ENCODE peak calls at places on chromosomes 6 and 20, in four cellular contexts. One of them, this sample, is unnamed.

GRCh38 chr6:2021713-2022125 is 223.7 kb downstream of the GMDS start:
- DNase-seq in HCT116: no peak
- DNase-seq in endothelial cell of umbilical vein: peak
- DNase-seq in endodermal cell: no peak
- DNase-seq in this sample: peak

GRCh38 chr6:37990762-37991525 is 171.4 kb downstream of the ZFAND3 start:
- DNase-seq in HCT116: no peak
- DNase-seq in endothelial cell of umbilical vein: no peak
- DNase-seq in endodermal cell: no peak
- DNase-seq in this sample: no peak

GRCh38 chr6:8707956-8708772 is 272.8 kb upstream of the SLC35B3 start:
- DNase-seq in HCT116: peak
- DNase-seq in endothelial cell of umbilical vein: no peak
- DNase-seq in endodermal cell: peak
- DNase-seq in this sample: no peak

GRCh38 chr6:27505209-27506027 is 32.5 kb upstream of the ZNF184 start:
- DNase-seq in HCT116: peak
- DNase-seq in endothelial cell of umbilical vein: peak
- DNase-seq in endodermal cell: peak
- DNase-seq in this sample: no peak

GRCh38 chr6:152605342-152605741 is 31.8 kb downstream of the SYNE1 start:
- DNase-seq in HCT116: no peak
- DNase-seq in endothelial cell of umbilical vein: peak
- DNase-seq in endodermal cell: no peak
- DNase-seq in this sample: no peak

GRCh38 chr6:130293800-130294199 is 71.0 kb upstream of the SAMD3 start:
- DNase-seq in HCT116: peak
- DNase-seq in endothelial cell of umbilical vein: peak
- DNase-seq in endodermal cell: peak
- DNase-seq in this sample: no peak

GRCh38 chr20:7851031-7851490 is 89.2 kb downstream of the HAO1 start:
- DNase-seq in HCT116: no peak
- DNase-seq in endothelial cell of umbilical vein: no peak
- DNase-seq in endodermal cell: no peak
- DNase-seq in this sample: no peak

GRCh38 chr6:152299336-152299735 is 337.8 kb downstream of the SYNE1 start:
- DNase-seq in HCT116: no peak
- DNase-seq in endothelial cell of umbilical vein: no peak
- DNase-seq in endodermal cell: peak
- DNase-seq in this sample: no peak

GRCh38 chr6:11618533-11618932 is 81.0 kb downstream of the TMEM170B start:
- DNase-seq in HCT116: peak
- DNase-seq in endothelial cell of umbilical vein: peak
- DNase-seq in endodermal cell: no peak
- DNase-seq in this sample: no peak

GRCh38 chr6:45545416-45545815 is 167.7 kb upstream of the SUPT3H start:
- DNase-seq in HCT116: no peak
- DNase-seq in endothelial cell of umbilical vein: no peak
- DNase-seq in endodermal cell: no peak
- DNase-seq in this sample: no peak

GRCh38 chr6:152723398-152723797 is 25.7 kb downstream of the MYCT1 start:
- DNase-seq in HCT116: no peak
- DNase-seq in endothelial cell of umbilical vein: peak
- DNase-seq in endodermal cell: no peak
- DNase-seq in this sample: no peak

GRCh38 chr6:9851541-9852380 is 563.1 kb downstream of the TFAP2A start:
- DNase-seq in HCT116: peak
- DNase-seq in endothelial cell of umbilical vein: no peak
- DNase-seq in endodermal cell: peak
- DNase-seq in this sample: no peak
- TF ChIP-seq CTCF in HCT116: peak
- TF ChIP-seq CTCF in endothelial cell of umbilical vein: no peak
- TF ChIP-seq CTCF in endodermal cell: peak
- TF ChIP-seq CTCF in this sample: peak

GRCh38 chr6:68859233-68859632 is 224.2 kb downstream of the ADGRB3 start:
- DNase-seq in HCT116: no peak
- DNase-seq in endothelial cell of umbilical vein: no peak
- DNase-seq in endodermal cell: no peak
- DNase-seq in this sample: no peak
- H3K4me3 ChIP-seq in HCT116: no peak
- H3K4me3 ChIP-seq in endothelial cell of umbilical vein: no peak
- H3K4me3 ChIP-seq in endodermal cell: no peak
- H3K4me3 ChIP-seq in this sample: no peak

GRCh38 chr20:53939554-53940355 is 130.6 kb downstream of the BCAS1 start:
- DNase-seq in HCT116: peak
- DNase-seq in endothelial cell of umbilical vein: peak
- DNase-seq in endodermal cell: peak
- DNase-seq in this sample: peak
- H3K9ac ChIP-seq in HCT116: no peak
- H3K9ac ChIP-seq in endothelial cell of umbilical vein: peak
- H3K9ac ChIP-seq in endodermal cell: peak
- H3K9ac ChIP-seq in this sample: peak

GRCh38 chr6:33414592-33415271 is 3.2 kb downstream of the CUTA start:
- DNase-seq in HCT116: no peak
- DNase-seq in endothelial cell of umbilical vein: no peak
- DNase-seq in endodermal cell: peak
- DNase-seq in this sample: no peak
- TF ChIP-seq CTCF in HCT116: peak
- TF ChIP-seq CTCF in endothelial cell of umbilical vein: peak
- TF ChIP-seq CTCF in endodermal cell: peak
- TF ChIP-seq CTCF in this sample: no peak

GRCh38 chr6:118709859-118710350 is 58.5 kb upstream of the CEP85L start:
- DNase-seq in HCT116: no peak
- DNase-seq in endothelial cell of umbilical vein: no peak
- DNase-seq in endodermal cell: no peak
- DNase-seq in this sample: no peak
- H3K4me3 ChIP-seq in HCT116: no peak
- H3K4me3 ChIP-seq in endothelial cell of umbilical vein: peak
- H3K4me3 ChIP-seq in endodermal cell: peak
- H3K4me3 ChIP-seq in this sample: peak

GRCh38 chr20:22800161-22800560 is 215.8 kb upstream of the FOXA2 start:
- DNase-seq in HCT116: no peak
- DNase-seq in endothelial cell of umbilical vein: no peak
- DNase-seq in endodermal cell: no peak
- DNase-seq in this sample: no peak

GRCh38 chr20:22801528-22801927 is 217.2 kb upstream of the FOXA2 start:
- DNase-seq in HCT116: no peak
- DNase-seq in endothelial cell of umbilical vein: no peak
- DNase-seq in endodermal cell: no peak
- DNase-seq in this sample: no peak

GRCh38 chr20:22799687-22800086 is 215.3 kb upstream of the FOXA2 start:
- DNase-seq in HCT116: no peak
- DNase-seq in endothelial cell of umbilical vein: no peak
- DNase-seq in endodermal cell: no peak
- DNase-seq in this sample: no peak

GRCh38 chr20:22805219-22805618 is 220.8 kb upstream of the FOXA2 start:
- DNase-seq in HCT116: no peak
- DNase-seq in endothelial cell of umbilical vein: peak
- DNase-seq in endodermal cell: peak
- DNase-seq in this sample: no peak

DNA sequence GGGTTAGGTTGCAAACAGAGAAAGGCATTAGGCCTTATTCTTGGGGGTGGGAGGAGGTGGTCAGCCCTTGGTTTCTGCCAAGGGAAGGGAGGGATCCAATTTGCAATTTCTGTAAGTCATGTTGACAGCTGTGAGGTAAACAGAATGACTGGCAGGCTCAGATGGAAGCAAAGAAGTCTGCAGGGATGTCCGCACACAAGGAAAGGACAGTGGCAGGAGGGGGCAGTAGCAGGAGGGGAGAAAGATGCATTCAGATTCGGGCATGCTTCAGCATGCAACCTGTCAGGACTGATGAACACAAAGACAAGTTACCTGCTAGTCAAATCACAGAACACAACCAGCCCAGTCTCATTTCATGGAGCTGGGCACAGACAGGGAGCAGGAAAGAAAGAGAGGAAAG is 217.9 kb upstream of the FOXA2 start:
- DNase-seq in HCT116: no peak
- DNase-seq in endothelial cell of umbilical vein: no peak
- DNase-seq in endodermal cell: no peak
- DNase-seq in this sample: no peak
- H3K9ac ChIP-seq in HCT116: no peak
- H3K9ac ChIP-seq in endothelial cell of umbilical vein: no peak
- H3K9ac ChIP-seq in endodermal cell: no peak
- H3K9ac ChIP-seq in this sample: no peak

GRCh38 chr6:81734500-81735140 is 17.9 kb downstream of the TENT5A start:
- DNase-seq in HCT116: no peak
- DNase-seq in endothelial cell of umbilical vein: no peak
- DNase-seq in endodermal cell: no peak
- DNase-seq in this sample: no peak

GRCh38 chr6:81734081-81734480 is 18.4 kb downstream of the TENT5A start:
- DNase-seq in HCT116: no peak
- DNase-seq in endothelial cell of umbilical vein: peak
- DNase-seq in endodermal cell: no peak
- DNase-seq in this sample: no peak

GRCh38 chr6:81735756-81736380 is 16.6 kb downstream of the TENT5A start:
- DNase-seq in HCT116: no peak
- DNase-seq in endothelial cell of umbilical vein: no peak
- DNase-seq in endodermal cell: no peak
- DNase-seq in this sample: no peak

GRCh38 chr6:81739230-81740195 is 13.0 kb downstream of the TENT5A start:
- DNase-seq in HCT116: no peak
- DNase-seq in endothelial cell of umbilical vein: no peak
- DNase-seq in endodermal cell: no peak
- DNase-seq in this sample: no peak

DNA sequence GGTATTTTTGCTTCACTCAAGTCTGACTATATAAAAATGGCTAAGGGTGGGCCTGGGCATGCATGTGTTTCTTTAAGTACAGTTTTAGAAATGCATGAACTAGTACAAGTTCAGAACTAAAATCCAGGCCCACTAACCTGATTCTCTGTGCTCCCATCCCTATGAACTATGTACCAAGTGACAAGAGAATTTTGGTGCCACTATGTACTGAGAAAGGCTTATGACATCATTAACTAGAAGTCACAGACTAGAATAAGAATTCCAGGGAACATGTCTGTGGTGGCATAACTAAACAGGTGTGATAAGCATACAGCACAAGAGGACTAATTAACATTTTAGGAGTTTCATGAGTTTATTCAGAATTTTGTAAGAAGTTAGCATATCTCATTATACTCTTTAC is 16.1 kb downstream of the TENT5A start:
- DNase-seq in HCT116: no peak
- DNase-seq in endothelial cell of umbilical vein: no peak
- DNase-seq in endodermal cell: no peak
- DNase-seq in this sample: no peak
- TF ChIP-seq CTCF in HCT116: no peak
- TF ChIP-seq CTCF in endothelial cell of umbilical vein: no peak
- TF ChIP-seq CTCF in endodermal cell: no peak
- TF ChIP-seq CTCF in this sample: no peak

DNA sequence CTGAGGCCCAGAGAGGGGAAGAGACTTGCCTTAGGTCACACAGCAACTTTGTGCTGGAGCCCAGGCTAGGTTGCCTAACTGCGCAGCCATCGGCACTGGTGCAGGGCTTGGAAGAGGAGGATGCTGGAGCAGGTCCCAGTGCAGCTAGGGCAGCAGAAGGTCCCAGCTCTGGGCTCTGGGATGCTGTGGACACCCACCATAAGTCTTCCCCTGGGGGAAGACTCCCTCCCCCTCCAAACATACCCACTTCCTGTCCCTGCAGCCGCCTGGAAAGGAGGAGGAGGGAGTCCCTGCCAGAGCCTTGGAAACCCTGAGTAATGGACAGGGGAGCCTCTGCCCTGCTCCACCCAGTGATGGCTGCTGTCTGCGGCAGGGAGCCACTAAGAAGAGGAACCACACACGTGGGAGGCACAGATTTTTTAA is 93.6 kb downstream of the NCR2 start:
- DNase-seq in HCT116: no peak
- DNase-seq in endothelial cell of umbilical vein: no peak
- DNase-seq in endodermal cell: peak
- DNase-seq in this sample: peak
- H3K4me3 ChIP-seq in HCT116: peak
- H3K4me3 ChIP-seq in endothelial cell of umbilical vein: no peak
- H3K4me3 ChIP-seq in endodermal cell: no peak
- H3K4me3 ChIP-seq in this sample: peak

GRCh38 chr6:157158897-157159296 is 164.4 kb downstream of the TMEM242 start:
- DNase-seq in HCT116: no peak
- DNase-seq in endothelial cell of umbilical vein: no peak
- DNase-seq in endodermal cell: peak
- DNase-seq in this sample: no peak

GRCh38 chr6:157159339-157159738 is 164.0 kb downstream of the TMEM242 start:
- DNase-seq in HCT116: no peak
- DNase-seq in endothelial cell of umbilical vein: no peak
- DNase-seq in endodermal cell: peak
- DNase-seq in this sample: no peak

GRCh38 chr6:157163434-157164159 is 159.7 kb downstream of the TMEM242 start:
- DNase-seq in HCT116: no peak
- DNase-seq in endothelial cell of umbilical vein: no peak
- DNase-seq in endodermal cell: no peak
- DNase-seq in this sample: no peak

GRCh38 chr6:157162756-157163433 is 160.4 kb downstream of the TMEM242 start:
- DNase-seq in HCT116: no peak
- DNase-seq in endothelial cell of umbilical vein: no peak
- DNase-seq in endodermal cell: no peak
- DNase-seq in this sample: no peak

GRCh38 chr6:157161912-157162311 is 161.4 kb downstream of the TMEM242 start:
- DNase-seq in HCT116: no peak
- DNase-seq in endothelial cell of umbilical vein: no peak
- DNase-seq in endodermal cell: no peak
- DNase-seq in this sample: no peak
- H3K9ac ChIP-seq in HCT116: no peak
- H3K9ac ChIP-seq in endothelial cell of umbilical vein: no peak
- H3K9ac ChIP-seq in endodermal cell: no peak
- H3K9ac ChIP-seq in this sample: no peak

DNA sequence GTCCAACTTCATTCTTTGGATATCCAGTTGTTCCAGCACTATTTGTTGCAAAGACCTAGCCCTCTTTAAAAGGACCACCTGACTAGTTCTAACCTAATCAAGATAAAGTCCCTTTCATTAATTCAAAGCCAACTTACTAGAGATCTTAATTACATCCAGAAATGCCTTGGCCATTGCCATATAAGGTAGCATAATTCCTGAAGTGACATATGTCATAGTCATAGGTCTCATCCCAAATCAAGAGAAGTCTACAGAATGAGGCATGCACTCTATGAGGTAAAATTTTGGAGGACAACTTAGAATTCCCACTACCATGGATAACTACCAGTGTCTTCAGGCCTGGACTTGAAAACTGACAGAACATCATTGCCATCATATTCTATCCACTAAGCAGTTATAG is 420.4 kb upstream of the ID4 start:
- DNase-seq in HCT116: no peak
- DNase-seq in endothelial cell of umbilical vein: no peak
- DNase-seq in endodermal cell: no peak
- DNase-seq in this sample: no peak
- TF ChIP-seq CTCF in HCT116: no peak
- TF ChIP-seq CTCF in endothelial cell of umbilical vein: no peak
- TF ChIP-seq CTCF in endodermal cell: no peak
- TF ChIP-seq CTCF in this sample: no peak

This sample was measured in kidney.